ENCODE peak calls at places on chromosome 13, in ten cellular contexts. U, M, T, Q, X, Y, C, S, J and L are unnamed samples.

GRCh38 chr13:98108330-98108729 is 34.6 kb upstream of the FARP1 start:
- DNase-seq in T (no peak), C (no peak), J (no peak), U (no peak), S (no peak), X (no peak), Q (no peak), Y (peak; percentile 36), M (no peak), L (no peak)

GRCh38 chr13:96551540-96551939 is 442.7 kb downstream of the OXGR1 start:
- DNase-seq in C (no peak), Q (no peak), X (no peak), T (no peak), J (no peak), U (no peak), S (peak; percentile 17), M (no peak), Y (no peak), L (no peak)

GRCh38 chr13:83895994-83896580 is 13.8 kb upstream of the SLITRK1 start:
- DNase-seq in U (no peak), M (no peak), C (no peak), X (no peak), Q (no peak), J (no peak), Y (no peak), T (no peak), S (no peak), L (no peak)

GRCh38 chr13:107867701-107868661 is 347.4 kb downstream of the LIG4 start:
- DNase-seq in Q (no peak), S (peak; percentile 83), J (peak; percentile 95), C (no peak), X (no peak), Y (peak; percentile 52), M (no peak), T (no peak), U (no peak), L (peak; percentile 81)

GRCh38 chr13:98942997-98943396 is 34.9 kb downstream of the DOCK9 start:
- DNase-seq in U (no peak), X (no peak), Q (no peak), J (no peak), S (no peak), Y (no peak), C (no peak), M (no peak), T (no peak), L (no peak)

GRCh38 chr13:67635754-67636153 is 405.6 kb upstream of the PCDH9 start:
- DNase-seq in T (no peak), J (no peak), Q (no peak), Y (no peak), M (no peak), U (no peak), C (no peak), X (no peak), S (no peak), L (no peak)

GRCh38 chr13:41988244-41988643 is 27.3 kb upstream of the VWA8 start:
- DNase-seq in T (no peak), U (no peak), X (no peak), C (no peak), M (no peak), S (no peak), J (no peak), Y (no peak), Q (no peak), L (no peak)

GRCh38 chr13:91960947-91961346 is 562.5 kb downstream of the GPC5 start:
- DNase-seq in T (no peak), Y (no peak), M (no peak), Q (no peak), J (no peak), X (no peak), C (no peak), S (no peak), U (no peak), L (no peak)

GRCh38 chr13:97259787-97260641 is 37.9 kb downstream of the MBNL2 start:
- DNase-seq in U (no peak), C (peak; percentile 76), Y (peak; percentile 85), Q (no peak), X (no peak), T (no peak), J (peak; percentile 66), S (no peak), M (no peak), L (no peak)

GRCh38 chr13:90968510-90968909 is 379.0 kb upstream of the MIR17HG start:
- DNase-seq in C (peak; percentile 16), M (no peak), X (no peak), J (no peak), U (no peak), Y (peak; percentile 35), T (no peak), Q (no peak), S (peak; percentile 77), L (peak; percentile 4)

GRCh38 chr13:48506092-48506701 is 26.7 kb downstream of the RCBTB2 start:
- DNase-seq in C (no peak), X (no peak), Q (no peak), J (no peak), T (no peak), Y (no peak), S (no peak), M (no peak), U (peak; percentile 28), L (no peak)

GRCh38 chr13:40668335-40668734 is 1.9 kb upstream of the FOXO1 start:
- DNase-seq in C (no peak), T (no peak), Q (peak; percentile 26), Y (peak; percentile 41), M (no peak), U (peak; percentile 50), J (peak; percentile 86), S (peak; percentile 80), X (no peak), L (peak; percentile 81)

GRCh38 chr13:35994131-35994966 is 136.8 kb downstream of the DCLK1 start:
- DNase-seq in S (no peak), C (no peak), J (peak; percentile 93), Q (no peak), U (peak; percentile 72), Y (peak; percentile 97), X (no peak), M (no peak), T (no peak), L (no peak)

GRCh38 chr13:48892311-48892710 is 83.4 kb upstream of the FNDC3A start:
- DNase-seq in T (no peak), M (no peak), Y (peak; percentile 73), U (no peak), C (no peak), X (peak; percentile 29), Q (no peak), S (no peak), J (no peak), L (no peak)

GRCh38 chr13:25584975-25585374 is 213.2 kb downstream of the ATP8A2 start:
- DNase-seq in C (no peak), T (no peak), S (no peak), Y (no peak), M (no peak), Q (no peak), U (no peak), J (no peak), X (no peak), L (no peak)

GRCh38 chr13:77752512-77753069 is 55.1 kb downstream of the SLAIN1 start:
- DNase-seq in Q (no peak), T (no peak), M (no peak), U (no peak), Y (no peak), S (no peak), X (no peak), J (no peak), C (no peak), L (no peak)

DNA sequence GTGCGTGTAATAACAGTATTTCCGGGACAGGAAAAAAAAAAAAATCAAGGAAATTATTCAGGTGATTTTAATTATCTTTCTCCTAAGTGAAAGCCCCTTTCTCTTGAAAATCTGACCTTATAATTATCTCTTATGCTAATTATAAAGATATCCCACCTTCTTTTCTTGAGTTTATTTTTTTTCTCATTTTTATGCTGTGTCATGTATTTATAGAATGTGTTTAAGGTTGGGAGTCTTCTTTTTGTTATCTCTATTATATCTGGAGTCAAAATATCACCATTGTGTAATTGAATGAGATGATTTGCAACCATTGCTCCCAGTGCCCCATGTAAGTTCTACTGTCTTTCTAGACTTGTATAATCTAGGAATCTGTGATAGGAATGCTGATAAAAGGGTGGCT is 3.0 kb downstream of the TMEM255B start:
- DNase-seq in T (no peak), Y (no peak), Q (no peak), J (no peak), U (no peak), X (no peak), C (no peak), M (no peak), S (no peak), L (no peak)
- H3K27me3 ChIP-seq in T (no peaks in the 10 kb centered on the region), Y (peaks cover 62% of the 10 kb centered on the region), Q (peaks cover 40% of the 10 kb centered on the region), J (peaks cover 33% of the 10 kb centered on the region), U (no peaks in the 10 kb centered on the region), X (peaks cover 26% of the 10 kb centered on the region), C (no peaks in the 10 kb centered on the region), M (peaks cover 7% of the 10 kb centered on the region), S (peaks cover 41% of the 10 kb centered on the region), L (peaks cover 30% of the 10 kb centered on the region)

DNA sequence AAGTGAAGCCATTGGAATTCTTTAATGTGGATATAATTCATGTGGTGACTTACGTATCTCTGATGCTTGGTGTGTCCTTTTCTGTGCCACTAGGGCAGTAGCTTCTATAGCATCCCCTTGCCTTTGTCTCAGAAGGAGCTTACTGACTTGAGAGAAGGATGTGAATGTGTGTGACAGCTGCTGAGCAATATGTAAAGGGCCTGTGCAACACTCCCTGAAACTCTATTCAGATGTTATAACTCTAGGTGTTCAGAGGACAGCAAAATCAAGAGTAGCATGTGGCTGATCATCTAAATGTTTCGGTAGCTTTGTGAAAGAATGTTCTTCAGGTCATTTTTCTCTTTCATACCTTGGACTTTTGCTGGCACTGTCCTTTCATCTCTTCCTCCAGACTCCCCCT is 189.5 kb downstream of the LMO7 start:
- DNase-seq in M (no peak), Y (no peak), Q (no peak), T (no peak), J (no peak), X (no peak), C (no peak), S (no peak), U (no peak), L (no peak)
- H3K4me3 ChIP-seq in M (no peak overlapping the region), Y (no peak overlapping the region), Q (no peak overlapping the region), T (no peak overlapping the region), J (no peak overlapping the region), X (no peak overlapping the region), C (no peak overlapping the region), S (no peak overlapping the region), U (no peak overlapping the region), L (no peak overlapping the region)

GRCh38 chr13:99979453-99980200 is 2.0 kb upstream of the ZIC2 start:
- DNase-seq in J (peak; percentile 82), Y (no peak), U (no peak), M (no peak), X (no peak), S (peak; percentile 87), T (no peak), C (no peak), Q (no peak), L (peak; percentile 81)
- H3K27me3 ChIP-seq in J (peaks cover 89% of the 10 kb centered on the region), Y (peaks cover 97% of the 10 kb centered on the region), U (peaks cover 90% of the 10 kb centered on the region), M (no peaks in the 10 kb centered on the region), X (peaks cover 82% of the 10 kb centered on the region), S (peaks cover 68% of the 10 kb centered on the region), T (peaks cover 53% of the 10 kb centered on the region), C (peaks cover 71% of the 10 kb centered on the region), Q (peaks cover 76% of the 10 kb centered on the region), L (peaks cover 48% of the 10 kb centered on the region)

DNA sequence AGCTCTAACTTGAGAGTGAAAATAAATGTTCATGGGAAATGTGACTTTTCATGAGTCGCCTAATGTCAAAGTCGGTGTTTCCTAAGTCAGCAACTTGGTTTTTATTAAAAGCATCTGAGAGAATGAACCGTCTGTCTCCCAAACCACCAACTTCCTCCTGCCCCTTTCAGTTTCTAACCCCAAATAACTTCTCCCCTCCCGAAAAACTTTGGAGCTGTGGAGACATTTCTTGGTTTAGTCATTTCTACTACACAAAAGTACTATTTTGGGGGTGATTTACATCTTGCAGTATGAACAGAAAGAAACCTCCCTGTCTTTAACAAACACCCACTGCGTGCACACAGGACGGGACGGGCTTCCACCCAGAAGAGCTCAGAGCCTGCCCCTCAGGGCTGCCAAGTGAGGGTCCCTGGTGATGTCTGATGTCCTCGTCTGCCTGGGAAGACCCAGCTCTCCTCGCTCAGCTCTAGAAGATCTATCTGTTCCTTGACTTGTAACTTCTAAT is 65.0 kb downstream of the RASA3 start:
- DNase-seq in T (no peak), U (peak; percentile 22), S (no peak), Q (no peak), J (peak; percentile 89), C (no peak), M (no peak), Y (peak; percentile 45), X (no peak), L (no peak)
- H3K4me3 ChIP-seq in T (no peak overlapping the region), U (no peak overlapping the region), S (no peak overlapping the region), Q (peak overlapping the region; percentile 40), J (peak overlapping the region; percentile 43), C (no peak overlapping the region), M (no peak overlapping the region), Y (no peak overlapping the region), X (no peak overlapping the region), L (no peak overlapping the region)